ENCODE peak calls at places on chromosomes 4 and X, in seven cellular contexts. G is K562, H is SK-N-SH, Q is GM12878, D is H1, Z is HepG2, V is GM12891. W is an unnamed sample.

GRCh38 chrX:15334561-15334960 is 762 bp downstream of the PIGA start:
- DNase-seq in H (no peak), Z (no peak), V (no peak), G (no peak), D (no peak), Q (no peak), W (no peak)

GRCh38 chr4:21276046-21276445 is 575.8 kb downstream of the PACRGL start:
- DNase-seq in Q (no peak), Z (no peak), V (no peak), H (no peak), D (no peak), G (no peak), W (no peak)

GRCh38 chrX:74262472-74263209 is 41.3 kb upstream of the ZCCHC13 start:
- DNase-seq in V (no peak), H (no peak), Q (no peak), Z (no peak), D (no peak), G (no peak), W (no peak)

GRCh38 chr4:176547005-176547404 is 227.2 kb downstream of the SPCS3 start:
- DNase-seq in D (no peak), Z (no peak), G (no peak), V (no peak), H (no peak), Q (no peak), W (no peak)

GRCh38 chr4:27176400-27176799 is 315.8 kb downstream of the STIM2 start:
- DNase-seq in Z (peak; percentile 14), D (peak; percentile 50), V (no peak), Q (no peak), H (peak; percentile 1), G (no peak), W (no peak)

GRCh38 chr4:121070696-121071639 is 1.4 kb downstream of the NDNF start:
- DNase-seq in Z (no peak), D (peak; percentile 75), H (peak; percentile 77), V (no peak), Q (no peak), G (no peak), W (no peak)

GRCh38 chrX:19625612-19626011 is 110.3 kb upstream of the MAP3K15 start:
- DNase-seq in D (no peak), Q (no peak), Z (no peak), V (no peak), G (no peak), H (no peak), W (no peak)

GRCh38 chr4:79395883-79396282 is 12.1 kb downstream of the GK2 start:
- DNase-seq in Q (no peak), H (no peak), V (no peak), D (no peak), Z (no peak), G (no peak), W (no peak)

GRCh38 chr4:57055873-57056272 is 54.3 kb downstream of the IGFBP7 start:
- DNase-seq in G (no peak), H (peak; percentile 64), Q (no peak), D (no peak), Z (no peak), V (no peak), W (no peak)

GRCh38 chr4:58050439-58050838 is 940.3 kb upstream of the IGFBP7 start:
- DNase-seq in V (no peak), Z (no peak), H (no peak), Q (no peak), D (no peak), G (no peak), W (no peak)

GRCh38 chrX:24860140-24860539 is 155.6 kb downstream of the ARX start:
- DNase-seq in H (no peak), D (no peak), G (no peak), Q (no peak), Z (no peak), V (no peak), W (no peak)

GRCh38 chr4:11857881-11858280 is 429.2 kb upstream of the HS3ST1 start:
- DNase-seq in D (no peak), H (no peak), Z (no peak), G (no peak), V (no peak), Q (no peak), W (no peak)

GRCh38 chrX:2548731-2549423 is 48.1 kb upstream of the DHRSX start:
- DNase-seq in H (no peak), Z (no peak), G (no peak), Q (no peak), D (peak; percentile 53), V (no peak), W (no peak)

GRCh38 chr4:82398263-82398662 is 24.5 kb upstream of the HNRNPD start:
- DNase-seq in V (no peak), H (no peak), G (no peak), Q (no peak), D (no peak), Z (no peak), W (no peak)

GRCh38 chrX:47351706-47352105 is 18.7 kb upstream of the ZNF157 start:
- DNase-seq in Q (no peak), Z (no peak), H (no peak), V (no peak), D (no peak), G (no peak), W (no peak)

GRCh38 chr4:39353478-39354177 is 12.5 kb downstream of the RFC1 start:
- DNase-seq in G (no peak), D (no peak), Z (no peak), H (peak; percentile 41), Q (peak; percentile 85), V (peak; percentile 34), W (peak; percentile 33)

GRCh38 chr4:41957634-41958033 is 22.4 kb downstream of the TMEM33 start:
- DNase-seq in V (no peak), H (peak; percentile 41), Q (peak; percentile 20), Z (peak; percentile 27), D (no peak), G (peak; percentile 38), W (no peak)

GRCh38 chr4:80202784-80203553 is 5.7 kb downstream of the PRDM8 start:
- DNase-seq in V (peak; percentile 58), Z (no peak), D (peak; percentile 70), G (no peak), Q (no peak), H (no peak), W (no peak)

GRCh38 chr4:4837316-4837715 is 22.1 kb upstream of the MSX1 start:
- DNase-seq in D (no peak), Z (no peak), G (no peak), V (no peak), H (no peak), Q (no peak), W (no peak)

GRCh38 chr4:102139132-102139573 is 206.1 kb downstream of the SLC39A8 start:
- DNase-seq in G (no peak), Q (no peak), V (no peak), H (no peak), D (no peak), Z (no peak), W (no peak)

GRCh38 chrX:37912797-37913196 is 65.4 kb upstream of the DYNLT3 start:
- DNase-seq in G (no peak), Q (no peak), D (no peak), H (no peak), Z (no peak), V (no peak), W (no peak)

GRCh38 chr4:13327991-13328390 is 156.1 kb downstream of the RAB28 start:
- DNase-seq in D (no peak), Q (no peak), G (no peak), H (no peak), Z (no peak), V (no peak), W (no peak)

GRCh38 chr4:13323916-13324315 is 160.2 kb downstream of the RAB28 start:
- DNase-seq in G (no peak), Z (no peak), D (no peak), V (no peak), Q (no peak), H (no peak), W (no peak)

GRCh38 chr4:13328591-13328990 is 155.5 kb downstream of the RAB28 start:
- DNase-seq in H (no peak), D (no peak), V (no peak), Q (no peak), Z (no peak), G (no peak), W (no peak)

GRCh38 chr4:13325744-13326143 is 158.4 kb downstream of the RAB28 start:
- DNase-seq in Z (peak; percentile 56), H (no peak), G (no peak), Q (no peak), V (no peak), D (no peak), W (no peak)

GRCh38 chr4:13322681-13323101 is 161.4 kb downstream of the RAB28 start:
- DNase-seq in Q (no peak), D (no peak), V (no peak), H (no peak), G (no peak), Z (no peak), W (no peak)
- TF ChIP-seq TAF1 in Q (no peak), D (no peak), V (no peak), H (no peak), G (no peak), Z (no peak), W (no peak)

DNA sequence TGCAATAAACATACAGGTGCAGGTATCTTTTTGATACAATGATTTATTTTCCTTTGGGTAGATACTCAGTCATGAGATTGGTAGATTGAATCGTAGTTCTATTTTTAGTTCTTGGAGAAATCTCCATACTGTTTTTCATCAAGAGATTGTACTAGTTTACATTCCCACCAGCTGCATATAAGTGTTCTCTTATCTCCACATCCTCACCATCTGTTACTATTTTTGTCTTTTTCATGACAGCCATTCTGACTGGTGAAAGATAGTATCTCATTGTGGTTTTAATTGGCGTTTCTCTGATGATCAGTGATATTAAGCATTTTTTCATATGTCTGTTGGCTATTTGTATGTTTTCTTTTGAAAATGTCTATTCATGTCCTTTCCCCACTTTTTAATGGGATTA is 202.2 kb downstream of the RAPGEF2 start:
- DNase-seq in D (no peak), G (no peak), Q (no peak), V (no peak), H (no peak), Z (no peak), W (no peak)
- TF ChIP-seq TAF1 in D (no peak), G (no peak), Q (no peak), V (no peak), H (no peak), Z (no peak), W (no peak)

GRCh38 chr4:89331197-89331596 is 23.6 kb upstream of the GPRIN3 start:
- DNase-seq in D (no peak), Z (no peak), G (no peak), H (no peak), V (no peak), Q (no peak), W (no peak)

GRCh38 chr4:89334311-89334710 is 26.7 kb upstream of the GPRIN3 start:
- DNase-seq in H (no peak), Z (no peak), Q (no peak), G (no peak), V (no peak), D (no peak), W (no peak)

GRCh38 chr4:89334830-89335229 is 27.2 kb upstream of the GPRIN3 start:
- DNase-seq in Z (no peak), H (no peak), Q (no peak), D (no peak), V (no peak), G (no peak), W (no peak)

GRCh38 chr4:89329280-89329679 is 21.7 kb upstream of the GPRIN3 start:
- DNase-seq in H (no peak), Q (no peak), Z (no peak), V (no peak), D (no peak), G (no peak), W (no peak)

GRCh38 chr4:89331637-89332544 is 24.3 kb upstream of the GPRIN3 start:
- DNase-seq in Z (no peak), D (no peak), H (no peak), V (no peak), Q (no peak), G (no peak), W (no peak)
- TF ChIP-seq TAF1 in Z (no peak), D (no peak), H (no peak), V (no peak), Q (no peak), G (no peak), W (no peak)

GRCh38 chr4:7256989-7257810 is 64.9 kb downstream of the SORCS2 start:
- DNase-seq in H (peak; percentile 64), G (no peak), V (no peak), D (no peak), Z (no peak), Q (no peak), W (no peak)
- TF ChIP-seq TAF1 in H (no peak), G (no peak), V (no peak), D (no peak), Z (no peak), Q (no peak), W (no peak)

W was measured in GM12892.